ENCODE peak calls at places on chromosomes 4 and X, in four cellular contexts. L, V, K and R are unnamed samples.

GRCh38 chr4:99815597-99816011 is 1.0 kb upstream of the DAPP1 start:
- DNase-seq in L (no peak), V (peak), K (no peak), R (no peak)

GRCh38 chr4:110164251-110164650 is 34.2 kb downstream of the ELOVL6 start:
- DNase-seq in L (no peak), V (peak), K (no peak), R (no peak)

GRCh38 chr4:120672558-120673147 is 249.9 kb downstream of the PRDM5 start:
- DNase-seq in L (no peak), V (peak), K (no peak), R (no peak)

GRCh38 chrX:43615677-43616076 is 40.4 kb upstream of the MAOA start:
- DNase-seq in L (no peak), V (no peak), K (no peak), R (no peak)

GRCh38 chr4:140935259-140935658 is 179.1 kb upstream of the TBC1D9 start:
- DNase-seq in L (peak), V (no peak), K (no peak), R (peak)

GRCh38 chr4:94171616-94172015 is 36.0 kb upstream of the SMARCAD1 start:
- DNase-seq in L (no peak), V (no peak), K (peak), R (no peak)

GRCh38 chr4:108070775-108071174 is 81.1 kb downstream of the HADH start:
- DNase-seq in L (no peak), V (no peak), K (no peak), R (no peak)

GRCh38 chrX:78979789-78980464 is 34.7 kb downstream of the P2RY10 start:
- DNase-seq in L (no peak), V (no peak), K (no peak), R (no peak)

GRCh38 chr4:97106161-97106560 is 1037.1 kb downstream of the STPG2 start:
- DNase-seq in L (no peak), V (no peak), K (no peak), R (no peak)

GRCh38 chrX:2188316-2188715 is 312.5 kb downstream of the DHRSX start:
- DNase-seq in L (no peak), V (no peak), K (peak), R (no peak)

GRCh38 chr4:153152453-153153338 is 51.5 kb upstream of the TRIM2 start:
- DNase-seq in L (peak), V (peak), K (no peak), R (peak)

GRCh38 chrX:38806875-38807601 is 5.8 kb downstream of the MID1IP1 start:
- DNase-seq in L (no peak), V (peak), K (no peak), R (no peak)

GRCh38 chrX:147315493-147315892 is 500.9 kb upstream of the CXorf51A start:
- DNase-seq in L (no peak), V (no peak), K (no peak), R (no peak)

GRCh38 chr4:40514409-40515025 is 115.1 kb downstream of the RBM47 start:
- DNase-seq in L (no peak), V (no peak), K (peak), R (no peak)

GRCh38 chr4:113327513-113327912 is 278.1 kb downstream of the ANK2 start:
- DNase-seq in L (no peak), V (peak), K (no peak), R (no peak)

GRCh38 chr4:89838005-89838404 is 1.0 kb upstream of the SNCA start:
- DNase-seq in L (no peak), V (peak), K (peak), R (no peak)

GRCh38 chr4:169664615-169665014 is 44.2 kb downstream of the CLCN3 start:
- DNase-seq in L (no peak), V (no peak), K (no peak), R (no peak)

GRCh38 chr4:101910786-101911373 is 120.3 kb downstream of the BANK1 start:
- DNase-seq in L (no peak), V (no peak), K (no peak), R (no peak)

GRCh38 chr4:2301221-2301642 is 39.3 kb upstream of the MXD4 start:
- DNase-seq in L (no peak), V (no peak), K (no peak), R (no peak)

GRCh38 chr4:108846568-108846967 is 83.7 kb upstream of the ETNPPL start:
- DNase-seq in L (no peak), V (peak), K (no peak), R (no peak)

GRCh38 chr4:122450847-122451246 is 5.7 kb downstream of the IL2 start:
- DNase-seq in L (no peak), V (peak), K (no peak), R (no peak)

GRCh38 chrX:101009086-101009485 is 39.6 kb downstream of the ARL13A start:
- DNase-seq in L (no peak), V (no peak), K (no peak), R (no peak)

GRCh38 chr4:173647902-173648301 is 117.9 kb upstream of the HAND2 start:
- DNase-seq in L (no peak), V (no peak), K (no peak), R (no peak)

GRCh38 chrX:113399501-113400192 is 559.0 kb upstream of the AMOT start:
- DNase-seq in L (no peak), V (peak), K (no peak), R (no peak)

GRCh38 chr4:30094866-30095265 is 625.3 kb upstream of the PCDH7 start:
- DNase-seq in L (no peak), V (peak), K (no peak), R (no peak)

GRCh38 chr4:126718161-126718560 is 914.6 kb upstream of the INTU start:
- DNase-seq in L (no peak), V (no peak), K (peak), R (no peak)

GRCh38 chr4:16692493-16692892 is 206.0 kb downstream of the LDB2 start:
- DNase-seq in L (no peak), V (no peak), K (no peak), R (no peak)

GRCh38 chrX:39242187-39242586 is 440.9 kb downstream of the MID1IP1 start:
- DNase-seq in L (no peak), V (peak), K (peak), R (peak)

GRCh38 chrX:46574337-46574940 is 874 bp downstream of the CHST7 start:
- DNase-seq in L (no peak), V (peak), K (no peak), R (peak)

GRCh38 chr4:71229477-71230257 is 109.2 kb upstream of the SLC4A4 start:
- DNase-seq in L (peak), V (peak), K (peak), R (no peak)

DNA sequence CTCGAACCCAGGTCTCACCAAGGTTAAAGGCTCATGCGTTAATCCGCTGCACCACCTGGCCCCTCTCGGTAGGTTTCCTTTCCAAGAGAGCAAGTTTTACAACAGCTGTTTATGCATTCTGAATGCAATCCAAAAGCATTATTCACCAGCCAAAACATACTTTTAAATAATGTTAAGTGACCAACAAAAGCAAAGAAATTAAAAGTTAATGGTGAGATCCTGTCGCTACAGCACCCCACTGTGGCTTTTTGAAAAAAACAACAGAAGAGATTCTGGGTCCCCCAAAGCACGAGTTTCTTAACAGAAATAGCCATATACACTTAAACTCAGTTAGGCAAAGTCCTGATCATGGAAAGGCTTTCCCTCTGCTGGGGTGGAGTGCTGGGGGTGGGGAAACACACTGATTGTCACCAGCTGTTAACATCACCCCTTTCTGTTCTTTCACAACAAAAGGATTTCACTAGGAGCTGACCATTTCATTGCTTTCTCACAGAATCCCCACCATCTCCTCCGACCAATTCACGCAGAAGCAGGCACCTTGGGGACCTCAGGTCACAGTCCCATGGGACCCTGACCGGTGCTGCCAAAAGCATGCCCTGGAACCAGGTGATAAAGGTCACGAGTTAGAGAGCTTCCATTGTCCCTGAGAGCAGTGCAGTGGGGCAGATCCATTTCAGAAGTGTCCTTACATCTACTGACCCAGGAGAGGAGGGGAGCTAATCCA is 51.2 kb downstream of the ZNF827 start:
- DNase-seq in L (peak), V (peak), K (no peak), R (peak)
- H3K27ac ChIP-seq in L (peak), V (no peak), K (no peak), R (peak)

DNA sequence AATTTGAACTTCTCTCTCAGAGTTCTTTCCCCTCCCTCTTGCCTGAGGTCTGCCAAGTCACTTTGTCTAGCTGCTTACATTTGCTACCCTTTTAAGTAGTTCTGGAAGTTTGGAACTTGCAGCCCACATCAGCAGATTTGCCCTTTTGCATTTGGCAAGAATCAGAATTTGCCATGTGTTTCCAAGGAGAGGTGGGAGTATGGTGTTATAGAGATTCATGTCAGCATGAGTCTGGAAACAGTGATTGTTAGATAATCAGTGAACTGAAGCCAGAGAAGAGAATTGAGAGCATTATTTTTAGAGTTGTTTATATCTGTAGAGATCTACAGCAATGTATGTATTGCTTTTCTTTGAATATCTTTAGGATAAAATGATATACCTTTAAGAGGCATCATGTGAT is 52.1 kb downstream of the KLHL34 start:
- DNase-seq in L (no peak), V (no peak), K (no peak), R (no peak)
- H3K27ac ChIP-seq in L (no peak), V (no peak), K (no peak), R (no peak)

DNA sequence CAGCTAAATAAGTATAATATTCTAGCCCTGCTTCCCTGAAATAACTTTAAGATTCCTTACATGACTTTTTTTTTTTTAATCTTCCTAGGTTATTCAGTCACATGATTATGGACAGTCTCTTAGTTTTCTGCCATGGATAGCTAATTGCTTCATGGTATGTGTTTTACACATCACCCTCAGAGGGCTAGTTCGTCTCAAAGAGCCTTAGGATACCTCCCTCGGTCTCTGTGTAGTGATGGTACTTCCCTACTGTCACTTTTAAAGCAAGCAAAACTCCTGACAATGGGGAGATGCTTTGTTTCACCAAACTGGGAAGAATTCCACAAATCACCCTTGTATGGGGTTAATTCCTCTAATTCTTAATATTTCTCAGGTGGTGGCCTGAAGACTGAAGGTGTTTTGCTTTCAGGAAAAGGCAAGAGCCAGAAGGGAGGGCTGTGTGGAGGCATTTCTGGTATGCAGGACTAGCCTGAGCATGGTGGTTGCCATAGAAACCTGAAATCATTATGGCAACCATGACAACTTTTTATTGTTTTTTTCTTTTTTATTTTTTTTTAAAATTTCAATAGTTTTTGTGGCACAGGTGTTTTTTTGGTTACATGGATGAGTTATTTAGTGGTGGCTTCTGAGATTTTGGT is 70.4 kb downstream of the BEX3 start:
- DNase-seq in L (no peak), V (no peak), K (no peak), R (no peak)
- H3K27ac ChIP-seq in L (no peak), V (peak), K (no peak), R (no peak)

GRCh38 chr4:76571274-76571673 is 136.2 kb downstream of the SHROOM3 start:
- DNase-seq in L (no peak), V (no peak), K (no peak), R (no peak)
- H3K27ac ChIP-seq in L (peak), V (no peak), K (no peak), R (no peak)

GRCh38 chr4:160319221-160319867 is 1216.5 kb downstream of the RAPGEF2 start:
- DNase-seq in L (no peak), V (no peak), K (no peak), R (no peak)
- H3K27ac ChIP-seq in L (no peak), V (no peak), K (no peak), R (no peak)

DNA sequence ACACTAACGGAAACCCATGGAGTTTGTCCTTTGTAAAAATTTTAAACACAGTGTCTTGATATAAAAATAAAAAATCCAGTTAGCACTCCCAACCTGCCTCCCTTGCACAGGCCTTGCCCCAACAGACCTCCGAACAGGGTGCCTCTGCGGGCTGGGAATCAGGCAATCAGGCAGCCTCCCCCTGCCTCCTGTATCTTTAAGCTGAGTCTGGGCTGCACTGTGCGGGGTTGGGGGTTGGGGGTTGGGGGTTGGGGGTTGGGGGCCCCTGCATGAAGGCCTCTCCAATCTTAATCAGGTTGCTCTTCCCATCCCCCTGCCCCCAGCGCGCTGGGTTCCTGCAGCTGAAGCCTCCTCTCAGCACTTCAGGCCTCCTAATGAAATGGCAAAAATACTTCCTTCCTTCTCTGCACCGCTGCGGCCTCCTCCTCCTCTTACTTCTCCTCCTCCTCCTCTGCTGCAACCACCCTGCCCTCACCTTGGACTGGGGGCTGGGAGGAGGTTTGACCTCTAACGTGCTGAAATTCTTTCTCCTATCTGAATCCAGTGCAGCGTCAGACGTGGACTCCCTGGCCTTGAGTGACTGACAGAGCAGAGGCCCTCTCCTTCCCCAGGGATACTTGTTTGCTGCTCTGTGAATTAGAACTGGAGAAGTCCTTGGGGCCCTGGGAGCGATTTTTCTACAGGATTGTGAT is 26.6 kb downstream of the NLGN3 start:
- DNase-seq in L (no peak), V (no peak), K (peak), R (no peak)
- H3K27ac ChIP-seq in L (no peak), V (no peak), K (peak), R (no peak)